ENCODE peak calls at places on chromosomes 12 and 14, in four cellular contexts. One of them, this sample, is unnamed.
A peak's percentile ranks its signal among the peaks of the same experiment; 100 is the strongest.

GRCh38 chr12:111024205-111024794 is 103.9 kb upstream of the MYL2 start:
- DNase-seq in astrocyte of the cerebellum: no peak
- DNase-seq in HCT116: peak; percentile 52
- DNase-seq in nephron progenitor cell: peak; percentile 81
- DNase-seq in this sample: no peak

GRCh38 chr14:69001375-69001774 is 22.3 kb upstream of the ACTN1 start:
- DNase-seq in astrocyte of the cerebellum: no peak
- DNase-seq in HCT116: no peak
- DNase-seq in nephron progenitor cell: no peak
- DNase-seq in this sample: no peak

GRCh38 chr12:81330480-81330879 is 252.6 kb downstream of the ACSS3 start:
- DNase-seq in astrocyte of the cerebellum: no peak
- DNase-seq in HCT116: no peak
- DNase-seq in nephron progenitor cell: no peak
- DNase-seq in this sample: no peak

GRCh38 chr14:101733211-101733610 is 28.3 kb upstream of the PPP2R5C start:
- DNase-seq in astrocyte of the cerebellum: no peak
- DNase-seq in HCT116: peak; percentile 21
- DNase-seq in nephron progenitor cell: no peak
- DNase-seq in this sample: peak; percentile 35

GRCh38 chr12:24724765-24725307 is 224.1 kb downstream of the BCAT1 start:
- DNase-seq in astrocyte of the cerebellum: no peak
- DNase-seq in HCT116: no peak
- DNase-seq in nephron progenitor cell: no peak
- DNase-seq in this sample: no peak

GRCh38 chr14:99522457-99522891 is 41.3 kb downstream of the CCNK start:
- DNase-seq in astrocyte of the cerebellum: no peak
- DNase-seq in HCT116: no peak
- DNase-seq in nephron progenitor cell: peak; percentile 53
- DNase-seq in this sample: peak; percentile 40

GRCh38 chr12:42482820-42483533 is 106.6 kb downstream of the PRICKLE1 start:
- DNase-seq in astrocyte of the cerebellum: no peak
- DNase-seq in HCT116: no peak
- DNase-seq in nephron progenitor cell: peak; percentile 92
- DNase-seq in this sample: no peak

GRCh38 chr12:4030938-4031702 is 157.9 kb upstream of the PARP11 start:
- DNase-seq in astrocyte of the cerebellum: peak; percentile 94
- DNase-seq in HCT116: peak; percentile 86
- DNase-seq in nephron progenitor cell: peak; percentile 90
- DNase-seq in this sample: peak; percentile 97

GRCh38 chr12:98002887-98003493 is 512.4 kb upstream of the TMPO start:
- DNase-seq in astrocyte of the cerebellum: peak; percentile 22
- DNase-seq in HCT116: peak; percentile 39
- DNase-seq in nephron progenitor cell: peak; percentile 66
- DNase-seq in this sample: peak; percentile 2

GRCh38 chr12:6570264-6570887 is 2.3 kb upstream of the NOP2 start:
- DNase-seq in astrocyte of the cerebellum: no peak
- DNase-seq in HCT116: peak; percentile 37
- DNase-seq in nephron progenitor cell: peak; percentile 65
- DNase-seq in this sample: no peak

GRCh38 chr12:76519538-76519937 is 40.0 kb downstream of the OSBPL8 start:
- DNase-seq in astrocyte of the cerebellum: no peak
- DNase-seq in HCT116: no peak
- DNase-seq in nephron progenitor cell: no peak
- DNase-seq in this sample: no peak

GRCh38 chr12:80690513-80690912 is 16.9 kb upstream of the MYF6 start:
- DNase-seq in astrocyte of the cerebellum: no peak
- DNase-seq in HCT116: no peak
- DNase-seq in nephron progenitor cell: no peak
- DNase-seq in this sample: no peak

DNA sequence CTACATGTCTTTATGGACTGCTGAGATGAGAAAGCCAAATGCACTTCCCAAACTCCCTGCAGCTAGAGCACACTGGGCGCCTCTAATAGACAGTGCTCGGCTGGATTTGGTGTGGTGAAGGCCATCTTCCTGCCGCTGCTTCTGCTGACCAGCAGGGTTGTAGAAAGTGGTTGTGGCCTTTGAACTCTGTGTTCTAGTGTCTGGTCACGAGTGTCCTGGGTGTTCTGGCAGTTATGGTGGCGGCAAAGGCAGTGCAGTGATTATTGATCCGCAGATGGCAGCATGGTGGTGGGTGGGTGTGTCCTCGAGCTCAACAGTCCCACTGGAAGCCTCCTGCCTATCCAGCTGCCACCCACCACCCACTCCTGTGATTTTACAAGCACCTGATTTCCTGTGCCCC is 43.4 kb downstream of the SMIM41 start:
- DNase-seq in astrocyte of the cerebellum: no peak
- DNase-seq in HCT116: no peak
- DNase-seq in nephron progenitor cell: no peak
- DNase-seq in this sample: no peak
- TF ChIP-seq CTCF in astrocyte of the cerebellum: no peak
- TF ChIP-seq CTCF in HCT116: no peak
- TF ChIP-seq CTCF in nephron progenitor cell: no peak
- TF ChIP-seq CTCF in this sample: no peak

DNA sequence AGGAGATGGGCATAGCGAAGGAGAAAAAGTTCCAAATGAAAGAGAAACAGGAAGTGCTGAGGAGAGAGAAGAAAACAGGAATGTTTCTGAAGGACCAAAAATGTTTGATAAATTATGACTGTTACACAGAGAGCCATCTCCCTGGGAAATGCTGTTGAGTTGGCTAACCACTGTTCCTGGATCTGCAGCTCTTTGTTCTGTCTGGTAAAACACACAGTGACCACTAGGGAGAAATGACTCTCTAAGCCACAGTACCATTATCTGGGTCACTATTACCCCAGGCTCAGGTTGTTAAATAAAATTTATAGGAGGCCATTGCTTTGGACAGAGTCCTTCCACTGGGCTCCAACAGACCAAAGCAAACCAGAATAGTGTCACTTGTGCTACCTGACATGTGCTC is 219.3 kb downstream of the CRADD start:
- DNase-seq in astrocyte of the cerebellum: no peak
- DNase-seq in HCT116: no peak
- DNase-seq in nephron progenitor cell: no peak
- DNase-seq in this sample: no peak
- TF ChIP-seq CTCF in astrocyte of the cerebellum: peak; percentile 7
- TF ChIP-seq CTCF in HCT116: peak; percentile 33
- TF ChIP-seq CTCF in nephron progenitor cell: no peak
- TF ChIP-seq CTCF in this sample: no peak

DNA sequence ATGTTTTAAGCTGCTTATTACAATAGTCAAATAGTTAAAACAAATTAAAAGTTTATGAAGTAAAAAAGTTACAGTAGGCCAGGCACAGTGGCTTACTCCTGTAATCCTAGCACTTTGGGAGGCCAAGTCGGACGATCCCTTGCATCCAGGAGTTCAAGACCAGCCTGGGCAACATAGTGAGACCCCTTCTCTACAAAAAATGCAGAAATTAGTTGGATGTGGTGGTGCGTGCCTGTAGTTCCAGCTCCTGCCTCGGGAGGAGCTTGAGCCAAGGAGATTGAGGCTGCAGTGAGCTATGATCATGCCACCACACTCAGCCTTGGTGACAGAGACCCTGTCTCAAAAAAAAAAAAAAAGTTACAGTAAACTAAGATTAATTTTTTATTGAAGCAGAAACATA is 142.6 kb downstream of the MIPOL1 start:
- DNase-seq in astrocyte of the cerebellum: no peak
- DNase-seq in HCT116: no peak
- DNase-seq in nephron progenitor cell: no peak
- DNase-seq in this sample: no peak
- TF ChIP-seq CTCF in astrocyte of the cerebellum: no peak
- TF ChIP-seq CTCF in HCT116: peak; percentile 30
- TF ChIP-seq CTCF in nephron progenitor cell: no peak
- TF ChIP-seq CTCF in this sample: peak; percentile 24

GRCh38 chr14:91219505-91220389 is 24.8 kb downstream of the GPR68 start:
- DNase-seq in astrocyte of the cerebellum: no peak
- DNase-seq in HCT116: no peak
- DNase-seq in nephron progenitor cell: no peak
- DNase-seq in this sample: no peak
- TF ChIP-seq CTCF in astrocyte of the cerebellum: no peak
- TF ChIP-seq CTCF in HCT116: no peak
- TF ChIP-seq CTCF in nephron progenitor cell: no peak
- TF ChIP-seq CTCF in this sample: no peak

GRCh38 chr12:22252057-22252456 is 82.5 kb downstream of the ST8SIA1 start:
- DNase-seq in astrocyte of the cerebellum: no peak
- DNase-seq in HCT116: no peak
- DNase-seq in nephron progenitor cell: no peak
- DNase-seq in this sample: no peak
- TF ChIP-seq CTCF in astrocyte of the cerebellum: no peak
- TF ChIP-seq CTCF in HCT116: no peak
- TF ChIP-seq CTCF in nephron progenitor cell: no peak
- TF ChIP-seq CTCF in this sample: no peak

DNA sequence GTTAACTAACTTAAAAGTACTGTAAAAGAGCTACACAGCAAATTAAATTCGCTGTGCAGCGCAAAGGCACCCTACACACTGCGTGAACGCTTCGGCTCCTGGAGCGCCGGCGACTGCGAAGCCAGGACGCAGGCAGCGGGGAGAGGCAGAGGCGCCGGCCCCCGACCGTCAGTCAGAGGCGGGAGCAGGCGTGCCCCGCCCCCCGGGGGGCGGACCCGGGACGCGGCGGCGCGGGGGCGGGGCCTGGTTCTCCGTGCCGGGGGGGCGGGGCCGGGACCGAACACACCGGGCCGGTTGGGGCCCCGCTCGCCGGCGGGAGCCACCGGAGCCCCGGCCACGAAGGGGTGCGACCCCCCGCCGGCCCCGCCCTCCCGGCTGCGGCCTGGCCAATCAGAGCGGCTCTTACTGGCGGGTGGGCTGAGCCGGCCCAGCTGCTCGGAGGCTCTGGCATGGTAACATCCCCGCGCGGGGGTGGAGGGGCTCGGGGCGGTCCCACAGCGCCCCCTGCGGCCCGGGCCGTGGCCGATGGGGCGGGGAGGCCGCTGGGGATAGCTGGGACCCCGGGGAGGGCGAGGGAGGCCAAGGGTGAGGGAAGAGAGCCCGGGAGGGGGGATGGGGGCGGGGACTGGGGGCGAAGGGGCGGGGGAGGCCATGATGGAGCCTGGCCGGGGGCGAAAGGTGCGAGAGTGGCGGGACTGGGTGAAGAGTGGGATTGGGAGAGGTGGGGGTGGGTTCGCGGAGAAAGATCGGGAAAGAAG is at the start of gene PRPF40B:
- DNase-seq in astrocyte of the cerebellum: peak; percentile 18
- DNase-seq in HCT116: peak; percentile 48
- DNase-seq in nephron progenitor cell: peak; percentile 92
- DNase-seq in this sample: peak; percentile 33
- TF ChIP-seq CTCF in astrocyte of the cerebellum: peak; percentile 23
- TF ChIP-seq CTCF in HCT116: peak; percentile 40
- TF ChIP-seq CTCF in nephron progenitor cell: peak; percentile 48
- TF ChIP-seq CTCF in this sample: peak; percentile 38

This sample was measured in HFF-Myc.